ENCODE peak calls at places on chromosomes 7 and 10, in four cellular contexts. One of them, this sample, is unnamed.

GRCh38 chr7:93092757-93093370 is 24.9 kb downstream of the SAMD9 start:
- DNase-seq in H9: no peak
- DNase-seq in mesendoderm: peak; percentile 81
- DNase-seq in IMR-90: peak; percentile 71
- DNase-seq in this sample: no peak

GRCh38 chr7:88546808-88547207 is 212.7 kb upstream of the ZNF804B start:
- DNase-seq in H9: peak; percentile 68
- DNase-seq in mesendoderm: peak; percentile 80
- DNase-seq in IMR-90: no peak
- DNase-seq in this sample: peak; percentile 60

GRCh38 chr7:90262438-90262837 is 17.5 kb downstream of the CFAP69 start:
- DNase-seq in H9: no peak
- DNase-seq in mesendoderm: no peak
- DNase-seq in IMR-90: peak; percentile 35
- DNase-seq in this sample: no peak

GRCh38 chr10:74177140-74177677 is 26.2 kb downstream of the ADK start:
- DNase-seq in H9: no peak
- DNase-seq in mesendoderm: peak; percentile 46
- DNase-seq in IMR-90: peak; percentile 17
- DNase-seq in this sample: no peak

GRCh38 chr7:106127984-106128780 is 16.1 kb upstream of the SYPL1 start:
- DNase-seq in H9: no peak
- DNase-seq in mesendoderm: no peak
- DNase-seq in IMR-90: peak; percentile 43
- DNase-seq in this sample: no peak

GRCh38 chr7:31120800-31121513 is 68.8 kb downstream of the ADCYAP1R1 start:
- DNase-seq in H9: no peak
- DNase-seq in mesendoderm: no peak
- DNase-seq in IMR-90: no peak
- DNase-seq in this sample: peak; percentile 32

GRCh38 chr10:100148353-100149211 is 37.2 kb downstream of the ERLIN1 start:
- DNase-seq in H9: no peak
- DNase-seq in mesendoderm: no peak
- DNase-seq in IMR-90: peak; percentile 58
- DNase-seq in this sample: no peak

GRCh38 chr7:8931906-8932646 is 498.7 kb downstream of the NXPH1 start:
- DNase-seq in H9: no peak
- DNase-seq in mesendoderm: no peak
- DNase-seq in IMR-90: no peak
- DNase-seq in this sample: no peak

GRCh38 chr7:25389489-25390106 is 161.3 kb upstream of the NPVF start:
- DNase-seq in H9: no peak
- DNase-seq in mesendoderm: peak; percentile 51
- DNase-seq in IMR-90: peak; percentile 42
- DNase-seq in this sample: no peak

GRCh38 chr10:76632158-76633051 is 1005.2 kb downstream of the KCNMA1 start:
- DNase-seq in H9: peak; percentile 68
- DNase-seq in mesendoderm: peak; percentile 67
- DNase-seq in IMR-90: no peak
- DNase-seq in this sample: peak; percentile 61

GRCh38 chr7:102042016-102042656 is 224.7 kb downstream of the CUX1 start:
- DNase-seq in H9: no peak
- DNase-seq in mesendoderm: no peak
- DNase-seq in IMR-90: peak; percentile 86
- DNase-seq in this sample: no peak

GRCh38 chr7:69445549-69445948 is 152.7 kb upstream of the AUTS2 start:
- DNase-seq in H9: no peak
- DNase-seq in mesendoderm: peak; percentile 10
- DNase-seq in IMR-90: no peak
- DNase-seq in this sample: no peak

GRCh38 chr10:28444031-28444430 is 88.9 kb upstream of the WAC start:
- DNase-seq in H9: peak; percentile 41
- DNase-seq in mesendoderm: peak; percentile 97
- DNase-seq in IMR-90: no peak
- DNase-seq in this sample: no peak
- H3K56ac ChIP-seq in H9: no peak overlapping the region
- H3K56ac ChIP-seq in mesendoderm: peak overlapping the region; percentile 52
- H3K56ac ChIP-seq in IMR-90: no peak overlapping the region
- H3K56ac ChIP-seq in this sample: no peak overlapping the region

GRCh38 chr7:103116511-103116910 is 32.4 kb downstream of the NAPEPLD start:
- DNase-seq in H9: no peak
- DNase-seq in mesendoderm: no peak
- DNase-seq in IMR-90: no peak
- DNase-seq in this sample: no peak

GRCh38 chr7:103117465-103117864 is 31.4 kb downstream of the NAPEPLD start:
- DNase-seq in H9: no peak
- DNase-seq in mesendoderm: no peak
- DNase-seq in IMR-90: no peak
- DNase-seq in this sample: no peak

GRCh38 chr7:103117016-103117415 is 31.9 kb downstream of the NAPEPLD start:
- DNase-seq in H9: no peak
- DNase-seq in mesendoderm: no peak
- DNase-seq in IMR-90: no peak
- DNase-seq in this sample: no peak

GRCh38 chr7:103121641-103122040 is 27.3 kb downstream of the NAPEPLD start:
- DNase-seq in H9: no peak
- DNase-seq in mesendoderm: no peak
- DNase-seq in IMR-90: no peak
- DNase-seq in this sample: no peak

GRCh38 chr7:103119791-103120291 is 29.1 kb downstream of the NAPEPLD start:
- DNase-seq in H9: no peak
- DNase-seq in mesendoderm: no peak
- DNase-seq in IMR-90: no peak
- DNase-seq in this sample: no peak
- H3K56ac ChIP-seq in H9: no peak overlapping the region
- H3K56ac ChIP-seq in mesendoderm: no peak overlapping the region
- H3K56ac ChIP-seq in IMR-90: no peak overlapping the region
- H3K56ac ChIP-seq in this sample: no peak overlapping the region

DNA sequence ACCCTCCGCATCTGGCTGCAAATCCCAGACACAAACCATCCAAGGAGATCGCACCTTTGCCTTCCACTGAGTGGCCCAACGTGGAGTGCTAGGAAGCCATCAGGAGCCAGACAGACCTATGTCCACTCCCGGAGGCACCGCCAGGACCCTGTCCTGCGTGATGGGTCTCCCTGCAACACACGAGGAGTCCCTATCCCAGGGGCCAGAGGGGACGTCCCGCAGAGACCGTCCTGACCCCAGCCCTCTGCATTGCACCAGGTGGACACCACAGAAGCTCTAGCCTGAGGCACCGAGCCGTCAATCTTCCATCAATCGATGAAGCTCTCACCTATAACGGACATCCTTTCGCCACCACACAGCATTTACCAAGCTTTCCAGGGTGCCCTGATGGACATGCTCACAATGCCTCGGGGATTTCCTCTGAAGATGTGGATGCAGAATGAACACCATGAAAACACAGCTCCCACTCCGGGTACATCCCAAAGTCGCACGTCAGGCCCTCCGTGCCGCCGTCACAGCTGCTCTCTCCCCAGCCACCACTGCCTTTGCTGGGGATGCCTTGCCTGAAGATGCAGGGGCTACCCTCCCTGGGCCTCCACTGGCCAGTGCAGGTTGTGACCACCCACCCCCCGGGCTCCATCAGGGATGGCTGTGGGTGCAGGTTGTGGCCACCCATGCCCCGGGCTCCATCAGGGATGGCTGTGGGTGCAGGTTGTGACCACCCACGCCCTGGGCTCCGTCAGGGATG is 54.1 kb downstream of the PTPRN2 start:
- DNase-seq in H9: no peak
- DNase-seq in mesendoderm: no peak
- DNase-seq in IMR-90: no peak
- DNase-seq in this sample: no peak
- H3K56ac ChIP-seq in H9: no peak overlapping the region
- H3K56ac ChIP-seq in mesendoderm: no peak overlapping the region
- H3K56ac ChIP-seq in IMR-90: no peak overlapping the region
- H3K56ac ChIP-seq in this sample: no peak overlapping the region

GRCh38 chr7:11737723-11738122 is 94.3 kb downstream of the THSD7A start:
- DNase-seq in H9: no peak
- DNase-seq in mesendoderm: no peak
- DNase-seq in IMR-90: peak; percentile 39
- DNase-seq in this sample: no peak
- H3K56ac ChIP-seq in H9: no peak overlapping the region
- H3K56ac ChIP-seq in mesendoderm: no peak overlapping the region
- H3K56ac ChIP-seq in IMR-90: no peak overlapping the region
- H3K56ac ChIP-seq in this sample: no peak overlapping the region

GRCh38 chr10:44763331-44763730 is 147.8 kb upstream of the TMEM72 start:
- DNase-seq in H9: no peak
- DNase-seq in mesendoderm: no peak
- DNase-seq in IMR-90: no peak
- DNase-seq in this sample: no peak

GRCh38 chr10:44761076-44761475 is 150.1 kb upstream of the TMEM72 start:
- DNase-seq in H9: no peak
- DNase-seq in mesendoderm: no peak
- DNase-seq in IMR-90: no peak
- DNase-seq in this sample: no peak

GRCh38 chr10:44769449-44769848 is 141.7 kb upstream of the TMEM72 start:
- DNase-seq in H9: no peak
- DNase-seq in mesendoderm: peak; percentile 44
- DNase-seq in IMR-90: no peak
- DNase-seq in this sample: no peak

GRCh38 chr10:44766601-44767000 is 144.5 kb upstream of the TMEM72 start:
- DNase-seq in H9: no peak
- DNase-seq in mesendoderm: no peak
- DNase-seq in IMR-90: no peak
- DNase-seq in this sample: no peak

GRCh38 chr10:44765299-44765698 is 145.8 kb upstream of the TMEM72 start:
- DNase-seq in H9: no peak
- DNase-seq in mesendoderm: no peak
- DNase-seq in IMR-90: no peak
- DNase-seq in this sample: no peak
- H3K56ac ChIP-seq in H9: no peak overlapping the region
- H3K56ac ChIP-seq in mesendoderm: no peak overlapping the region
- H3K56ac ChIP-seq in IMR-90: no peak overlapping the region
- H3K56ac ChIP-seq in this sample: no peak overlapping the region

GRCh38 chr10:125316436-125316835 is 156.1 kb upstream of the CTBP2 start:
- DNase-seq in H9: no peak
- DNase-seq in mesendoderm: peak; percentile 51
- DNase-seq in IMR-90: no peak
- DNase-seq in this sample: no peak
- H3K56ac ChIP-seq in H9: no peak overlapping the region
- H3K56ac ChIP-seq in mesendoderm: no peak overlapping the region
- H3K56ac ChIP-seq in IMR-90: no peak overlapping the region
- H3K56ac ChIP-seq in this sample: no peak overlapping the region

This sample was measured in H1.